ENCODE peak calls at places on chromosomes 16 and 17, in six cellular contexts. One of them, this sample, is unnamed.

GRCh38 chr16:16073884-16074781 is 124.7 kb downstream of the ABCC1 start:
- DNase-seq in HT1080: peak
- DNase-seq in LHCN-M2: peak
- DNase-seq in activated CD4-positive, alpha-beta T cell treated with anti-CD3 and anti-CD28 coated beads, Interleukin-2, amount 50 U/mL, for 4 hours: no peak
- DNase-seq in lower leg skin: no peak
- DNase-seq in stimulated activated CD8-positive, alpha-beta memory T cell treated with anti-CD3 and anti-CD28 coated beads, Interleukin-4, amount 100 ng/mL, for 4 hours: no peak
- DNase-seq in this sample: peak

GRCh38 chr16:88624977-88625576 is 13.3 kb upstream of the IL17C start:
- DNase-seq in stimulated activated CD8-positive, alpha-beta memory T cell treated with anti-CD3 and anti-CD28 coated beads, Interleukin-4, amount 100 ng/mL, for 4 hours: no peak
- DNase-seq in LHCN-M2: no peak
- DNase-seq in activated CD4-positive, alpha-beta T cell treated with anti-CD3 and anti-CD28 coated beads, Interleukin-2, amount 50 U/mL, for 4 hours: no peak
- DNase-seq in HT1080: no peak
- DNase-seq in lower leg skin: no peak
- DNase-seq in this sample: no peak

GRCh38 chr16:54390095-54390494 is 103.5 kb upstream of the IRX3 start:
- DNase-seq in lower leg skin: no peak
- DNase-seq in LHCN-M2: no peak
- DNase-seq in HT1080: no peak
- DNase-seq in stimulated activated CD8-positive, alpha-beta memory T cell treated with anti-CD3 and anti-CD28 coated beads, Interleukin-4, amount 100 ng/mL, for 4 hours: no peak
- DNase-seq in activated CD4-positive, alpha-beta T cell treated with anti-CD3 and anti-CD28 coated beads, Interleukin-2, amount 50 U/mL, for 4 hours: no peak
- DNase-seq in this sample: no peak

GRCh38 chr17:46869296-46869695 is 17.9 kb downstream of the WNT9B start:
- DNase-seq in lower leg skin: no peak
- DNase-seq in LHCN-M2: no peak
- DNase-seq in activated CD4-positive, alpha-beta T cell treated with anti-CD3 and anti-CD28 coated beads, Interleukin-2, amount 50 U/mL, for 4 hours: no peak
- DNase-seq in stimulated activated CD8-positive, alpha-beta memory T cell treated with anti-CD3 and anti-CD28 coated beads, Interleukin-4, amount 100 ng/mL, for 4 hours: no peak
- DNase-seq in HT1080: no peak
- DNase-seq in this sample: no peak

GRCh38 chr16:1309888-1310831 is 724 bp downstream of the UBE2I start:
- DNase-seq in LHCN-M2: peak
- DNase-seq in stimulated activated CD8-positive, alpha-beta memory T cell treated with anti-CD3 and anti-CD28 coated beads, Interleukin-4, amount 100 ng/mL, for 4 hours: peak
- DNase-seq in activated CD4-positive, alpha-beta T cell treated with anti-CD3 and anti-CD28 coated beads, Interleukin-2, amount 50 U/mL, for 4 hours: peak
- DNase-seq in lower leg skin: no peak
- DNase-seq in HT1080: no peak
- DNase-seq in this sample: no peak

GRCh38 chr16:72689851-72690250 is 358.1 kb downstream of the ZFHX3 start:
- DNase-seq in stimulated activated CD8-positive, alpha-beta memory T cell treated with anti-CD3 and anti-CD28 coated beads, Interleukin-4, amount 100 ng/mL, for 4 hours: no peak
- DNase-seq in HT1080: no peak
- DNase-seq in lower leg skin: no peak
- DNase-seq in activated CD4-positive, alpha-beta T cell treated with anti-CD3 and anti-CD28 coated beads, Interleukin-2, amount 50 U/mL, for 4 hours: no peak
- DNase-seq in LHCN-M2: no peak
- DNase-seq in this sample: no peak

GRCh38 chr17:10013360-10014112 is 108.5 kb upstream of the RCVRN start:
- DNase-seq in lower leg skin: no peak
- DNase-seq in LHCN-M2: no peak
- DNase-seq in HT1080: no peak
- DNase-seq in activated CD4-positive, alpha-beta T cell treated with anti-CD3 and anti-CD28 coated beads, Interleukin-2, amount 50 U/mL, for 4 hours: no peak
- DNase-seq in stimulated activated CD8-positive, alpha-beta memory T cell treated with anti-CD3 and anti-CD28 coated beads, Interleukin-4, amount 100 ng/mL, for 4 hours: no peak
- DNase-seq in this sample: no peak

GRCh38 chr17:44417553-44417952 is 28.1 kb upstream of the ITGA2B start:
- DNase-seq in HT1080: peak
- DNase-seq in lower leg skin: no peak
- DNase-seq in activated CD4-positive, alpha-beta T cell treated with anti-CD3 and anti-CD28 coated beads, Interleukin-2, amount 50 U/mL, for 4 hours: no peak
- DNase-seq in LHCN-M2: peak
- DNase-seq in stimulated activated CD8-positive, alpha-beta memory T cell treated with anti-CD3 and anti-CD28 coated beads, Interleukin-4, amount 100 ng/mL, for 4 hours: no peak
- DNase-seq in this sample: no peak

GRCh38 chr16:77974883-77975282 is 47.5 kb upstream of the CLEC3A start:
- DNase-seq in lower leg skin: no peak
- DNase-seq in activated CD4-positive, alpha-beta T cell treated with anti-CD3 and anti-CD28 coated beads, Interleukin-2, amount 50 U/mL, for 4 hours: no peak
- DNase-seq in HT1080: no peak
- DNase-seq in LHCN-M2: no peak
- DNase-seq in stimulated activated CD8-positive, alpha-beta memory T cell treated with anti-CD3 and anti-CD28 coated beads, Interleukin-4, amount 100 ng/mL, for 4 hours: no peak
- DNase-seq in this sample: no peak

GRCh38 chr17:15432807-15433547 is 34.4 kb downstream of the CDRT4 start:
- DNase-seq in activated CD4-positive, alpha-beta T cell treated with anti-CD3 and anti-CD28 coated beads, Interleukin-2, amount 50 U/mL, for 4 hours: no peak
- DNase-seq in HT1080: no peak
- DNase-seq in lower leg skin: no peak
- DNase-seq in LHCN-M2: no peak
- DNase-seq in stimulated activated CD8-positive, alpha-beta memory T cell treated with anti-CD3 and anti-CD28 coated beads, Interleukin-4, amount 100 ng/mL, for 4 hours: no peak
- DNase-seq in this sample: no peak

GRCh38 chr17:75914643-75915265 is 10.1 kb upstream of the MRPL38 start:
- DNase-seq in LHCN-M2: no peak
- DNase-seq in stimulated activated CD8-positive, alpha-beta memory T cell treated with anti-CD3 and anti-CD28 coated beads, Interleukin-4, amount 100 ng/mL, for 4 hours: no peak
- DNase-seq in activated CD4-positive, alpha-beta T cell treated with anti-CD3 and anti-CD28 coated beads, Interleukin-2, amount 50 U/mL, for 4 hours: no peak
- DNase-seq in lower leg skin: no peak
- DNase-seq in HT1080: no peak
- DNase-seq in this sample: no peak

GRCh38 chr17:9211133-9211765 is 189.9 kb downstream of the NTN1 start:
- DNase-seq in LHCN-M2: no peak
- DNase-seq in stimulated activated CD8-positive, alpha-beta memory T cell treated with anti-CD3 and anti-CD28 coated beads, Interleukin-4, amount 100 ng/mL, for 4 hours: no peak
- DNase-seq in activated CD4-positive, alpha-beta T cell treated with anti-CD3 and anti-CD28 coated beads, Interleukin-2, amount 50 U/mL, for 4 hours: no peak
- DNase-seq in lower leg skin: no peak
- DNase-seq in HT1080: no peak
- DNase-seq in this sample: no peak

GRCh38 chr17:13544292-13544691 is 57.4 kb downstream of the HS3ST3A1 start:
- DNase-seq in lower leg skin: peak
- DNase-seq in LHCN-M2: peak
- DNase-seq in stimulated activated CD8-positive, alpha-beta memory T cell treated with anti-CD3 and anti-CD28 coated beads, Interleukin-4, amount 100 ng/mL, for 4 hours: no peak
- DNase-seq in HT1080: peak
- DNase-seq in activated CD4-positive, alpha-beta T cell treated with anti-CD3 and anti-CD28 coated beads, Interleukin-2, amount 50 U/mL, for 4 hours: no peak
- DNase-seq in this sample: no peak

GRCh38 chr17:66941249-66941648 is 23.3 kb upstream of the CACNG4 start:
- DNase-seq in activated CD4-positive, alpha-beta T cell treated with anti-CD3 and anti-CD28 coated beads, Interleukin-2, amount 50 U/mL, for 4 hours: no peak
- DNase-seq in lower leg skin: no peak
- DNase-seq in stimulated activated CD8-positive, alpha-beta memory T cell treated with anti-CD3 and anti-CD28 coated beads, Interleukin-4, amount 100 ng/mL, for 4 hours: no peak
- DNase-seq in LHCN-M2: no peak
- DNase-seq in HT1080: no peak
- DNase-seq in this sample: no peak

GRCh38 chr17:33504571-33504970 is 211.5 kb upstream of the ASIC2 start:
- DNase-seq in stimulated activated CD8-positive, alpha-beta memory T cell treated with anti-CD3 and anti-CD28 coated beads, Interleukin-4, amount 100 ng/mL, for 4 hours: no peak
- DNase-seq in HT1080: no peak
- DNase-seq in activated CD4-positive, alpha-beta T cell treated with anti-CD3 and anti-CD28 coated beads, Interleukin-2, amount 50 U/mL, for 4 hours: no peak
- DNase-seq in LHCN-M2: no peak
- DNase-seq in lower leg skin: no peak
- DNase-seq in this sample: no peak

GRCh38 chr17:19728114-19728495 is 11.7 kb upstream of the SLC47A2 start:
- DNase-seq in lower leg skin: peak
- DNase-seq in stimulated activated CD8-positive, alpha-beta memory T cell treated with anti-CD3 and anti-CD28 coated beads, Interleukin-4, amount 100 ng/mL, for 4 hours: no peak
- DNase-seq in LHCN-M2: peak
- DNase-seq in activated CD4-positive, alpha-beta T cell treated with anti-CD3 and anti-CD28 coated beads, Interleukin-2, amount 50 U/mL, for 4 hours: no peak
- DNase-seq in HT1080: no peak
- DNase-seq in this sample: no peak

GRCh38 chr16:2609827-2610470 is 72.1 kb downstream of the PDPK1 start:
- DNase-seq in activated CD4-positive, alpha-beta T cell treated with anti-CD3 and anti-CD28 coated beads, Interleukin-2, amount 50 U/mL, for 4 hours: no peak
- DNase-seq in HT1080: no peak
- DNase-seq in stimulated activated CD8-positive, alpha-beta memory T cell treated with anti-CD3 and anti-CD28 coated beads, Interleukin-4, amount 100 ng/mL, for 4 hours: no peak
- DNase-seq in lower leg skin: no peak
- DNase-seq in LHCN-M2: no peak
- DNase-seq in this sample: no peak

GRCh38 chr17:80362428-80363119 is 52.4 kb upstream of the ENDOV start:
- DNase-seq in LHCN-M2: peak
- DNase-seq in stimulated activated CD8-positive, alpha-beta memory T cell treated with anti-CD3 and anti-CD28 coated beads, Interleukin-4, amount 100 ng/mL, for 4 hours: no peak
- DNase-seq in activated CD4-positive, alpha-beta T cell treated with anti-CD3 and anti-CD28 coated beads, Interleukin-2, amount 50 U/mL, for 4 hours: no peak
- DNase-seq in HT1080: no peak
- DNase-seq in lower leg skin: no peak
- DNase-seq in this sample: no peak

GRCh38 chr17:80455784-80456183 is 20.6 kb downstream of the NPTX1 start:
- DNase-seq in HT1080: no peak
- DNase-seq in lower leg skin: no peak
- DNase-seq in LHCN-M2: peak
- DNase-seq in stimulated activated CD8-positive, alpha-beta memory T cell treated with anti-CD3 and anti-CD28 coated beads, Interleukin-4, amount 100 ng/mL, for 4 hours: no peak
- DNase-seq in activated CD4-positive, alpha-beta T cell treated with anti-CD3 and anti-CD28 coated beads, Interleukin-2, amount 50 U/mL, for 4 hours: no peak
- DNase-seq in this sample: no peak

GRCh38 chr16:6016530-6017184 is 919.1 kb upstream of the EEF2KMT start:
- DNase-seq in lower leg skin: no peak
- DNase-seq in HT1080: peak
- DNase-seq in LHCN-M2: no peak
- DNase-seq in stimulated activated CD8-positive, alpha-beta memory T cell treated with anti-CD3 and anti-CD28 coated beads, Interleukin-4, amount 100 ng/mL, for 4 hours: no peak
- DNase-seq in activated CD4-positive, alpha-beta T cell treated with anti-CD3 and anti-CD28 coated beads, Interleukin-2, amount 50 U/mL, for 4 hours: no peak
- DNase-seq in this sample: peak

GRCh38 chr16:11240636-11241473 is 15.1 kb downstream of the SOCS1 start:
- DNase-seq in stimulated activated CD8-positive, alpha-beta memory T cell treated with anti-CD3 and anti-CD28 coated beads, Interleukin-4, amount 100 ng/mL, for 4 hours: no peak
- DNase-seq in activated CD4-positive, alpha-beta T cell treated with anti-CD3 and anti-CD28 coated beads, Interleukin-2, amount 50 U/mL, for 4 hours: no peak
- DNase-seq in lower leg skin: no peak
- DNase-seq in HT1080: no peak
- DNase-seq in LHCN-M2: no peak
- DNase-seq in this sample: no peak

GRCh38 chr17:42315402-42316156 is 27.3 kb downstream of the STAT5A start:
- DNase-seq in stimulated activated CD8-positive, alpha-beta memory T cell treated with anti-CD3 and anti-CD28 coated beads, Interleukin-4, amount 100 ng/mL, for 4 hours: no peak
- DNase-seq in activated CD4-positive, alpha-beta T cell treated with anti-CD3 and anti-CD28 coated beads, Interleukin-2, amount 50 U/mL, for 4 hours: no peak
- DNase-seq in lower leg skin: no peak
- DNase-seq in LHCN-M2: no peak
- DNase-seq in HT1080: no peak
- DNase-seq in this sample: no peak

GRCh38 chr17:40561294-40561870 is 3.9 kb downstream of the CCR7 start:
- DNase-seq in stimulated activated CD8-positive, alpha-beta memory T cell treated with anti-CD3 and anti-CD28 coated beads, Interleukin-4, amount 100 ng/mL, for 4 hours: no peak
- DNase-seq in activated CD4-positive, alpha-beta T cell treated with anti-CD3 and anti-CD28 coated beads, Interleukin-2, amount 50 U/mL, for 4 hours: no peak
- DNase-seq in lower leg skin: no peak
- DNase-seq in HT1080: no peak
- DNase-seq in LHCN-M2: no peak
- DNase-seq in this sample: no peak

GRCh38 chr17:78335176-78335575 is 24.7 kb downstream of the SOCS3 start:
- DNase-seq in stimulated activated CD8-positive, alpha-beta memory T cell treated with anti-CD3 and anti-CD28 coated beads, Interleukin-4, amount 100 ng/mL, for 4 hours: no peak
- DNase-seq in LHCN-M2: no peak
- DNase-seq in activated CD4-positive, alpha-beta T cell treated with anti-CD3 and anti-CD28 coated beads, Interleukin-2, amount 50 U/mL, for 4 hours: no peak
- DNase-seq in lower leg skin: no peak
- DNase-seq in HT1080: no peak
- DNase-seq in this sample: no peak

GRCh38 chr16:79600636-79601091 is at the start of gene MAF:
- DNase-seq in HT1080: peak
- DNase-seq in stimulated activated CD8-positive, alpha-beta memory T cell treated with anti-CD3 and anti-CD28 coated beads, Interleukin-4, amount 100 ng/mL, for 4 hours: peak
- DNase-seq in lower leg skin: peak
- DNase-seq in activated CD4-positive, alpha-beta T cell treated with anti-CD3 and anti-CD28 coated beads, Interleukin-2, amount 50 U/mL, for 4 hours: peak
- DNase-seq in LHCN-M2: peak
- DNase-seq in this sample: peak

GRCh38 chr17:81030726-81031570 is 4.0 kb upstream of the BAIAP2 start:
- DNase-seq in lower leg skin: no peak
- DNase-seq in HT1080: no peak
- DNase-seq in activated CD4-positive, alpha-beta T cell treated with anti-CD3 and anti-CD28 coated beads, Interleukin-2, amount 50 U/mL, for 4 hours: no peak
- DNase-seq in stimulated activated CD8-positive, alpha-beta memory T cell treated with anti-CD3 and anti-CD28 coated beads, Interleukin-4, amount 100 ng/mL, for 4 hours: no peak
- DNase-seq in LHCN-M2: no peak
- DNase-seq in this sample: no peak

GRCh38 chr16:87742781-87743490 is 22.9 kb downstream of the KLHDC4 start:
- DNase-seq in lower leg skin: no peak
- DNase-seq in HT1080: no peak
- DNase-seq in stimulated activated CD8-positive, alpha-beta memory T cell treated with anti-CD3 and anti-CD28 coated beads, Interleukin-4, amount 100 ng/mL, for 4 hours: no peak
- DNase-seq in LHCN-M2: no peak
- DNase-seq in activated CD4-positive, alpha-beta T cell treated with anti-CD3 and anti-CD28 coated beads, Interleukin-2, amount 50 U/mL, for 4 hours: no peak
- DNase-seq in this sample: no peak

GRCh38 chr16:30401768-30402425 is 5.5 kb upstream of the ZNF771 start:
- DNase-seq in activated CD4-positive, alpha-beta T cell treated with anti-CD3 and anti-CD28 coated beads, Interleukin-2, amount 50 U/mL, for 4 hours: no peak
- DNase-seq in lower leg skin: no peak
- DNase-seq in HT1080: no peak
- DNase-seq in stimulated activated CD8-positive, alpha-beta memory T cell treated with anti-CD3 and anti-CD28 coated beads, Interleukin-4, amount 100 ng/mL, for 4 hours: no peak
- DNase-seq in LHCN-M2: peak
- DNase-seq in this sample: no peak